ENCODE peak calls at places on chromosomes 6 and 20, in six cellular contexts. I, T, S, P, L and A are unnamed samples.

GRCh38 chr6:15593798-15594197 is 69.0 kb downstream of the DTNBP1 start:
- DNase-seq in I (no peak), T (no peak), S (no peak), P (no peak), L (peak; percentile 51), A (no peak)

GRCh38 chr20:23021941-23022340 is 13.2 kb upstream of the SSTR4 start:
- DNase-seq in I (no peak), T (no peak), S (no peak), P (no peak), L (no peak), A (no peak)

GRCh38 chr20:10553326-10553984 is 118.3 kb downstream of the SLX4IP start:
- DNase-seq in I (peak; percentile 55), T (peak; percentile 77), S (peak; percentile 81), P (peak; percentile 77), L (peak; percentile 60), A (peak; percentile 64)

GRCh38 chr20:18323705-18324104 is 35.4 kb downstream of the ZNF133 start:
- DNase-seq in I (no peak), T (no peak), S (no peak), P (no peak), L (no peak), A (no peak)

GRCh38 chr6:168956884-168957730 is 296.5 kb downstream of the THBS2 start:
- DNase-seq in I (peak; percentile 49), T (peak; percentile 78), S (peak; percentile 85), P (peak; percentile 64), L (peak; percentile 50), A (peak; percentile 56)

GRCh38 chr6:12477616-12478015 is 187.5 kb downstream of the EDN1 start:
- DNase-seq in I (no peak), T (no peak), S (no peak), P (no peak), L (no peak), A (no peak)

GRCh38 chr6:335146-335545 is 42.9 kb downstream of the DUSP22 start:
- DNase-seq in I (no peak), T (no peak), S (no peak), P (no peak), L (no peak), A (no peak)

GRCh38 chr6:90493332-90493731 is 93.5 kb downstream of the MAP3K7 start:
- DNase-seq in I (no peak), T (no peak), S (no peak), P (no peak), L (no peak), A (no peak)

GRCh38 chr20:16100767-16101166 is 472.5 kb downstream of the KIF16B start:
- DNase-seq in I (no peak), T (no peak), S (no peak), P (no peak), L (no peak), A (no peak)

GRCh38 chr6:117265425-117266266 is at the start of gene VGLL2:
- DNase-seq in I (no peak), T (no peak), S (peak; percentile 74), P (peak; percentile 40), L (no peak), A (no peak)

GRCh38 chr6:30485236-30485635 is 4.1 kb upstream of the HLA-E start:
- DNase-seq in I (no peak), T (no peak), S (no peak), P (no peak), L (no peak), A (no peak)

GRCh38 chr6:68468244-68468884 is 166.7 kb upstream of the ADGRB3 start:
- DNase-seq in I (peak; percentile 2), T (no peak), S (no peak), P (no peak), L (no peak), A (no peak)

GRCh38 chr6:42394881-42395620 is 56.7 kb downstream of the TRERF1 start:
- DNase-seq in I (no peak), T (no peak), S (no peak), P (no peak), L (no peak), A (no peak)

GRCh38 chr6:158793432-158793831 is 25.7 kb downstream of the EZR start:
- DNase-seq in I (peak; percentile 69), T (no peak), S (peak; percentile 34), P (no peak), L (no peak), A (no peak)

GRCh38 chr6:27096834-27097511 is 150.5 kb upstream of the PRSS16 start:
- DNase-seq in I (no peak), T (peak; percentile 52), S (peak; percentile 77), P (peak; percentile 59), L (no peak), A (peak; percentile 51)

GRCh38 chr6:130406935-130407532 is 41.2 kb downstream of the TMEM200A start:
- DNase-seq in I (no peak), T (no peak), S (no peak), P (no peak), L (no peak), A (no peak)

DNA sequence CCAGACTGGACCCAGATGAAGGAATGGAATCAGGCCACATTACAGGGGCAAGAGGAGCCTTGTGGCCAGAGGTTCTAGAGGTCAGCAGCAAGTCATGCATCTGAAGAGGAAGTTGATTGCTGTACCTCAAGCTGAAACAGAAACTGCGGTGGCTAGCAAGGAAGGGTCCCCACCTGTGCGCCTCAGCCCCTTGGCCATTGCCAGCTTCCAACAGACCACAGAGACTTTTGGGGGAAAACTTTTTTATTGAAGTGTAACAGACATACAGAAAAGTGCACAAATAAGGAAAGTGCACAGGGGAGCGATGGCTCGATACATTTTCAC is 26.8 kb upstream of the SLC9A8 start:
- DNase-seq in I (peak; percentile 68), T (no peak), S (no peak), P (no peak), L (no peak), A (no peak)
- H3K27ac ChIP-seq in I (peak overlapping the region; percentile 38), T (no peak overlapping the region), S (no peak overlapping the region), P (no peak overlapping the region), L (no peak overlapping the region), A (no peak overlapping the region)

DNA sequence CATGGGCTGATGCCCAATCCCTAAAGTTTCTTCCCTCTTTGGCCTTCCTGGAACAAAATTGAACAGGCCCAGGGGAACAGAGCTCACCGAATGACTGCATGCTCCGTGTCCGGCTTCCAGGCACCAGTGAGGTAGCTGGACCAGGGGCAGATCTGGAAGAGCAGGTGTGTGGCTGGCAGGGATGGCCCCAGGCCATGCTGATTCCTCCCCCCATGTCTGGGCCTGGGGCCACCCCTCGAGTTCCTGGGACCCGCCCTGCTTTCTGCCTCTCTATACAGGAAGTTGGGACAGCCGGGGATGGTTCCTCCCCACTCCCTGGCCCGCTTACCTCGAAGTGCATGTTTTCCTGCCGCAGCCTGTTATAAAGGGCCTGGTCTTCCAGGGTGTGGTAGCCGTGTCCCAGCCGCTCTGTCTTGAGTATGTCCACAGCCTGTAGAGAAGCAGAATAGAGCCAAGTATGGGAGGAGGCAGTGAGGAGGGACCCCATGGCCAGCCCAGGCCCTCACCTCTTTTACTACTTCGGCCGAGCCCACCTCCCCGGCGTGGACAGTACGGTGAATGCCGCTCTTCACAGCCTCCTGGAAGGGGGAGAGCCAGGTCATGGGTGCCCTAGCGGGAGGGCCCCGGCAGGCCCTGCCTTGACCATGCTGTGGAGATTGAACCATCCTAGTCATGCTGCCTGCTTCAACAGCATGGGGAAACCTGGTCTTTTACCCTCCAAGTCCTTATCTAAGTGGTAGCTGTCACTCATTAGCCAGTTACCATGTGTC is 28.8 kb downstream of the ADA start:
- DNase-seq in I (no peak), T (no peak), S (no peak), P (no peak), L (no peak), A (no peak)
- H3K27ac ChIP-seq in I (no peak overlapping the region), T (no peak overlapping the region), S (no peak overlapping the region), P (no peak overlapping the region), L (no peak overlapping the region), A (no peak overlapping the region)

DNA sequence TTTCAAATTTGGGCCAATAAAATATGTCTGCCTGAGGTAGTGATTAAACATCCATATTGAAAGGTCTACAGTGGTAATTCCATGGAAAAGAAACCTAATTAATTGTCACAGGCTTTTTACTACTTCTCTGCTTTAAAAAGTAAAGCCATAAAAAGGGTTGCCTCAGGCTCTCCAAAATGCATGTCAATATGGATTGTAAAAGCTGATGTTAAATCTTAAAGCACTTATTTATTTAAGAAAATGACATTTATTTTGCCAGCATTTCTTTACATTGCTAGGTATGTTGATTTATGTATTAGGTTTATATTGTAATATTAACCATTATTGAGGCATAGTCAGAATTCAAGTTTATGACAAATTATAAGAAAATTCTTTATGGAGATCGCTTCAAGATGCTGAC is 133.2 kb downstream of the OPN5 start:
- DNase-seq in I (no peak), T (no peak), S (no peak), P (no peak), L (no peak), A (no peak)
- H3K27ac ChIP-seq in I (no peak overlapping the region), T (no peak overlapping the region), S (no peak overlapping the region), P (no peak overlapping the region), L (no peak overlapping the region), A (no peak overlapping the region)

DNA sequence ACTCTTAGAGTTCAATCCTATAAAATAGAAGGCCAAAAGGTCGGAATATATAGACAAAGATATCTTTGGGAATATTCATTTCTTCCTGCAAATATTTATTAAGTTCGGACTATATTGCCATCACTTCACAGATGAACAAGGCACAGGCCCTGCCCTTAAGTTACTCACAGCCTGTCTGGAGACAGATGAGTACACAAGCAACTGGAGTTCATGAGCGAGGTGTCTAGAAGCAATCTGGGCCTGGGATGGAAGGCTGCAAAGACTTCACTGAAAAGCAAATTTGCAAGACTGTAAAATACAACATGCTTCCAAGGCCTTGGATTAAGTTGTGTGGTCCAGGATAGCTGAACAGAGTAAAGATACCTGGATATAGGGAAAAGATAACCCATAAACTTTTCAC is 56.7 kb upstream of the CEP85L start:
- DNase-seq in I (peak; percentile 21), T (no peak), S (no peak), P (no peak), L (no peak), A (no peak)
- H3K27ac ChIP-seq in I (peak overlapping the region; percentile 87), T (no peak overlapping the region), S (peak overlapping the region; percentile 53), P (no peak overlapping the region), L (no peak overlapping the region), A (no peak overlapping the region)

DNA sequence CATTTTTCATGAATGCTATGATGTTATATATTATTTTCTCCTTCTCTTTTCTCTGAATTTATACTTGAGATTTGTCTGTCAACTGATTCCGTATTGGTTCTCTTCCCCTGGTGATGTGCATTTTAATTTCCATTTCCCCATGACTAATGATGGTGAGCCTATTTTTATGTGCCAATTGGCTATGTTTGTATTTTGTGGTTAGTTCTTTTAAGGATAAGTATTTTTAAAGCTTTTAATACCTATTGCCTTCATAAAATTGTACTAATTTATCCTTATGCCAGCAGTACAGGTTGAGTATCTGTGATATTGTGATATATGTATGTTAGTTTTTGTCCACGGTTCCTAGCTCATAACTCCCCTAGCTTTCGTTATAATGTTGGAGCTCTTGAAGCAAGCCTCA is 2.8 kb downstream of the POLH start:
- DNase-seq in I (no peak), T (no peak), S (no peak), P (no peak), L (no peak), A (no peak)
- H3K27ac ChIP-seq in I (peak overlapping the region; percentile 92), T (no peak overlapping the region), S (no peak overlapping the region), P (no peak overlapping the region), L (peak overlapping the region; percentile 40), A (peak overlapping the region; percentile 17)